ENCODE peak calls at places on chromosomes 7 and 10, in nine cellular contexts. One of them, this sample, is unnamed. For H3K27me3 and H3K4me1, the result is how much of the 10 kb centered on the place peaks cover.

GRCh38 chr7:138712652-138713051 is 11.5 kb upstream of the SVOPL start:
- DNase-seq in hepatocyte: no peak
- DNase-seq in testis: no peak
- DNase-seq in right lobe of liver: no peak
- DNase-seq in tibial artery: no peak
- DNase-seq in lower lobe of right lung: no peak
- DNase-seq in upper lobe of left lung: no peak
- DNase-seq in DND-41: no peak
- DNase-seq in neural progenitor cell: no peak
- DNase-seq in this sample: no peak

GRCh38 chr7:101882595-101883564 is 65.5 kb downstream of the CUX1 start:
- DNase-seq in hepatocyte: peak
- DNase-seq in testis: peak
- DNase-seq in right lobe of liver: peak
- DNase-seq in tibial artery: peak
- DNase-seq in lower lobe of right lung: peak
- DNase-seq in upper lobe of left lung: peak
- DNase-seq in DND-41: no peak
- DNase-seq in neural progenitor cell: peak
- DNase-seq in this sample: peak

GRCh38 chr10:44051584-44052385 is 333.1 kb downstream of the CXCL12 start:
- DNase-seq in hepatocyte: no peak
- DNase-seq in testis: no peak
- DNase-seq in right lobe of liver: no peak
- DNase-seq in tibial artery: no peak
- DNase-seq in lower lobe of right lung: no peak
- DNase-seq in upper lobe of left lung: no peak
- DNase-seq in DND-41: no peak
- DNase-seq in neural progenitor cell: no peak
- DNase-seq in this sample: no peak

GRCh38 chr7:81887098-81887497 is 117.3 kb upstream of the HGF start:
- DNase-seq in hepatocyte: no peak
- DNase-seq in testis: no peak
- DNase-seq in right lobe of liver: no peak
- DNase-seq in tibial artery: no peak
- DNase-seq in lower lobe of right lung: no peak
- DNase-seq in upper lobe of left lung: no peak
- DNase-seq in DND-41: peak
- DNase-seq in neural progenitor cell: no peak
- DNase-seq in this sample: no peak

GRCh38 chr10:34018129-34018528 is 683.7 kb upstream of the NRP1 start:
- DNase-seq in hepatocyte: no peak
- DNase-seq in testis: no peak
- DNase-seq in right lobe of liver: no peak
- DNase-seq in tibial artery: no peak
- DNase-seq in lower lobe of right lung: no peak
- DNase-seq in upper lobe of left lung: no peak
- DNase-seq in DND-41: no peak
- DNase-seq in neural progenitor cell: no peak
- DNase-seq in this sample: no peak

GRCh38 chr7:94332571-94332970 is 62.1 kb upstream of the COL1A2 start:
- DNase-seq in hepatocyte: no peak
- DNase-seq in testis: no peak
- DNase-seq in right lobe of liver: no peak
- DNase-seq in tibial artery: no peak
- DNase-seq in lower lobe of right lung: no peak
- DNase-seq in upper lobe of left lung: no peak
- DNase-seq in DND-41: no peak
- DNase-seq in neural progenitor cell: no peak
- DNase-seq in this sample: no peak

GRCh38 chr7:50837965-50838364 is 55.3 kb upstream of the GRB10 start:
- DNase-seq in hepatocyte: no peak
- DNase-seq in testis: no peak
- DNase-seq in right lobe of liver: no peak
- DNase-seq in tibial artery: no peak
- DNase-seq in lower lobe of right lung: no peak
- DNase-seq in upper lobe of left lung: no peak
- DNase-seq in DND-41: no peak
- DNase-seq in neural progenitor cell: no peak
- DNase-seq in this sample: no peak

GRCh38 chr7:46720761-46721160 is 799.7 kb upstream of the IGFBP3 start:
- DNase-seq in hepatocyte: no peak
- DNase-seq in testis: no peak
- DNase-seq in right lobe of liver: no peak
- DNase-seq in tibial artery: no peak
- DNase-seq in lower lobe of right lung: no peak
- DNase-seq in upper lobe of left lung: no peak
- DNase-seq in DND-41: no peak
- DNase-seq in neural progenitor cell: no peak
- DNase-seq in this sample: no peak

DNA sequence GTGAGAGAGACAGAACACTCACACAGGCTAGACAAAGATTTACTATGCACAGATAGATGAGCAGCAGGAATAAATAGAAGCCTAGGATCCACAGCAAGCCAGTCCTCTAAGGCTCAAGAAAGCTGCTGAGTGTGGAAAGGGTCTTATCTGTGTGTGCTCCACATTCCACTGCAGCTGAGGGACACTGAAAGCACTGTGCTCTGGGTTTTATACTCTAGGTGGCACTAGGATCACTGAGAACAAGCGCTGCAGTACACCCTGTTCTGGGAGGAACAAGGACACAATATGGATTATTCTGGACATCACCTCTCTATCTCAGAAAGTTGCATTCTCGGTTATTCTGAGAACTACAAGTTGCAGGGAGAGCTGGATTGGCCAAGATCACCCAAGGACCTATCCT is 4.9 kb upstream of the KLHL7 start:
- DNase-seq in hepatocyte: peak
- DNase-seq in testis: peak
- DNase-seq in right lobe of liver: no peak
- DNase-seq in tibial artery: no peak
- DNase-seq in lower lobe of right lung: no peak
- DNase-seq in upper lobe of left lung: no peak
- DNase-seq in DND-41: no peak
- DNase-seq in neural progenitor cell: peak
- DNase-seq in this sample: no peak
- TF ChIP-seq CTCF in hepatocyte: no peak
- TF ChIP-seq CTCF in testis: no peak
- TF ChIP-seq CTCF in right lobe of liver: no peak
- TF ChIP-seq CTCF in tibial artery: no peak
- TF ChIP-seq CTCF in lower lobe of right lung: no peak
- TF ChIP-seq CTCF in upper lobe of left lung: no peak
- TF ChIP-seq CTCF in DND-41: no peak
- TF ChIP-seq CTCF in neural progenitor cell: peak
- TF ChIP-seq CTCF in this sample: no peak

GRCh38 chr7:129783097-129783919 is 169.5 kb downstream of the UBE2H start:
- DNase-seq in hepatocyte: no peak
- DNase-seq in testis: no peak
- DNase-seq in right lobe of liver: no peak
- DNase-seq in tibial artery: no peak
- DNase-seq in lower lobe of right lung: no peak
- DNase-seq in upper lobe of left lung: no peak
- DNase-seq in DND-41: no peak
- DNase-seq in neural progenitor cell: peak
- DNase-seq in this sample: no peak

GRCh38 chr7:129782257-129783096 is 170.3 kb downstream of the UBE2H start:
- DNase-seq in hepatocyte: no peak
- DNase-seq in testis: no peak
- DNase-seq in right lobe of liver: no peak
- DNase-seq in tibial artery: no peak
- DNase-seq in lower lobe of right lung: no peak
- DNase-seq in upper lobe of left lung: no peak
- DNase-seq in DND-41: no peak
- DNase-seq in neural progenitor cell: peak
- DNase-seq in this sample: no peak

GRCh38 chr7:129780257-129781127 is 169.0 kb downstream of the NRF1 start:
- DNase-seq in hepatocyte: peak
- DNase-seq in testis: peak
- DNase-seq in right lobe of liver: peak
- DNase-seq in tibial artery: no peak
- DNase-seq in lower lobe of right lung: peak
- DNase-seq in upper lobe of left lung: peak
- DNase-seq in DND-41: no peak
- DNase-seq in neural progenitor cell: peak
- DNase-seq in this sample: peak

GRCh38 chr7:129781128-129781855 is 169.8 kb downstream of the NRF1 start:
- DNase-seq in hepatocyte: no peak
- DNase-seq in testis: no peak
- DNase-seq in right lobe of liver: no peak
- DNase-seq in tibial artery: no peak
- DNase-seq in lower lobe of right lung: no peak
- DNase-seq in upper lobe of left lung: no peak
- DNase-seq in DND-41: no peak
- DNase-seq in neural progenitor cell: no peak
- DNase-seq in this sample: no peak

DNA sequence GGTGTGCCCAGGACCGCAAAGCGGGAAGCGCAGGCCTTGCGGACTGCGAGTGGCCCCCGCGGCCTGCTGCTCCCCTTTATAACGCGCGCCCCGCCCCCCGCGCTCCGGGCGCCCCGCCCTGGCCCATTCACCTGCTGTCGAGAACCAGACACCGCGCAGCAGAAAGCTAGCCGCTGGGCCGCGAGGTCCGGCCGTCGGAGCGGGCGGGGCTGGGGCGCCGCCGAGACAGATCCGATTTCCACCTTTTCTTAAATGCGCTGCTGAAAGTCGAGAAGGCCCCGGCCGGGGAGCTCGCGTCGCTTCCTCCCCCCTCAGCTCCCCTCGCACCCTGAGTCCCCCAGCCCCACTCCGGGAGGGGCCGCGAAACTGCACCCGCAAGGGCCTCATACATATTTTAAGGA is 170.3 kb downstream of the NRF1 start:
- DNase-seq in hepatocyte: no peak
- DNase-seq in testis: no peak
- DNase-seq in right lobe of liver: no peak
- DNase-seq in tibial artery: no peak
- DNase-seq in lower lobe of right lung: no peak
- DNase-seq in upper lobe of left lung: no peak
- DNase-seq in DND-41: no peak
- DNase-seq in neural progenitor cell: peak
- DNase-seq in this sample: no peak
- H3K27me3 ChIP-seq in hepatocyte: half or more
- H3K27me3 ChIP-seq in testis: under half
- H3K27me3 ChIP-seq in right lobe of liver: under half
- H3K27me3 ChIP-seq in tibial artery: half or more
- H3K27me3 ChIP-seq in lower lobe of right lung: half or more
- H3K27me3 ChIP-seq in upper lobe of left lung: under half
- H3K27me3 ChIP-seq in DND-41: under half
- H3K27me3 ChIP-seq in neural progenitor cell: half or more
- H3K27me3 ChIP-seq in this sample: half or more

GRCh38 chr10:122492006-122492405 is 30.7 kb downstream of the HTRA1 start:
- DNase-seq in hepatocyte: no peak
- DNase-seq in testis: no peak
- DNase-seq in right lobe of liver: no peak
- DNase-seq in tibial artery: peak
- DNase-seq in lower lobe of right lung: peak
- DNase-seq in upper lobe of left lung: no peak
- DNase-seq in DND-41: no peak
- DNase-seq in neural progenitor cell: no peak
- DNase-seq in this sample: no peak

GRCh38 chr10:122494833-122495232 is 33.5 kb downstream of the HTRA1 start:
- DNase-seq in hepatocyte: no peak
- DNase-seq in testis: no peak
- DNase-seq in right lobe of liver: no peak
- DNase-seq in tibial artery: peak
- DNase-seq in lower lobe of right lung: peak
- DNase-seq in upper lobe of left lung: no peak
- DNase-seq in DND-41: no peak
- DNase-seq in neural progenitor cell: no peak
- DNase-seq in this sample: no peak

GRCh38 chr10:122493761-122494160 is 32.4 kb downstream of the HTRA1 start:
- DNase-seq in hepatocyte: no peak
- DNase-seq in testis: no peak
- DNase-seq in right lobe of liver: no peak
- DNase-seq in tibial artery: peak
- DNase-seq in lower lobe of right lung: peak
- DNase-seq in upper lobe of left lung: no peak
- DNase-seq in DND-41: no peak
- DNase-seq in neural progenitor cell: no peak
- DNase-seq in this sample: no peak

GRCh38 chr10:122494173-122494820 is 32.9 kb downstream of the HTRA1 start:
- DNase-seq in hepatocyte: no peak
- DNase-seq in testis: no peak
- DNase-seq in right lobe of liver: no peak
- DNase-seq in tibial artery: peak
- DNase-seq in lower lobe of right lung: peak
- DNase-seq in upper lobe of left lung: no peak
- DNase-seq in DND-41: no peak
- DNase-seq in neural progenitor cell: no peak
- DNase-seq in this sample: no peak

DNA sequence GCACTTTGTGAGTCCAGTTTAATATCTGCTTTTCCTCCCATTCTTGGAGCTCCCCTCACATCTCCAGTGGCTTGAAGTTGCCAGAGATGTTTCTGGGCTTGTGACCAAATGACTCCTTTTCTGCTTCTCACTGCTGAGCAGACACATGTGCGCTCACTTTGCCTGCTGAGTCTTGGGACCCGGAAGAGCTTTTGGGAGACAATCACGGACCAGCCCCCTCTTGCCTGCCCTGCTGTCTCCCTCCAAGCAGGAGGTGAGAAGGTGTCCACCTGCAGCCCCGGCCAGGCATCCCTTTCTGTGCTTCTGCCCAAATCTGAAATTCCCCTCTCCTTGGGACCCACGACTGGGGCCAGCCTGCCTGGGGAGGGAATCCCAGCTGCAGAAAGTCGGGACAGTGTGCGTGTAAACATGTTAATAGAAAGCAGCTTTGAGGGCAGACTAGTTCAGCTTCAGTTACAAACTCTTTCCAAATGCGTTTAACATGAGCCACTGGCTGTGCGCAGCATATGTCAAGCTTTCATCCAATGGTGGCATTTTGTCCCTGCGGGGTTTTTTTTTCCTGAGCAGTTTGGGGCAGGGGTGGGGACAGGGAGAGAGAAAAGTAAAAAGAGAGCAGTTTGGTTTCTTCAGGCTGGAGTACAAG is 31.7 kb downstream of the HTRA1 start:
- DNase-seq in hepatocyte: peak
- DNase-seq in testis: peak
- DNase-seq in right lobe of liver: no peak
- DNase-seq in tibial artery: peak
- DNase-seq in lower lobe of right lung: peak
- DNase-seq in upper lobe of left lung: no peak
- DNase-seq in DND-41: no peak
- DNase-seq in neural progenitor cell: no peak
- DNase-seq in this sample: peak
- H3K4me1 ChIP-seq in hepatocyte: under half
- H3K4me1 ChIP-seq in testis: under half
- H3K4me1 ChIP-seq in right lobe of liver: under half
- H3K4me1 ChIP-seq in tibial artery: under half
- H3K4me1 ChIP-seq in lower lobe of right lung: under half
- H3K4me1 ChIP-seq in upper lobe of left lung: under half
- H3K4me1 ChIP-seq in DND-41: under half
- H3K4me1 ChIP-seq in neural progenitor cell: under half
- H3K4me1 ChIP-seq in this sample: under half

DNA sequence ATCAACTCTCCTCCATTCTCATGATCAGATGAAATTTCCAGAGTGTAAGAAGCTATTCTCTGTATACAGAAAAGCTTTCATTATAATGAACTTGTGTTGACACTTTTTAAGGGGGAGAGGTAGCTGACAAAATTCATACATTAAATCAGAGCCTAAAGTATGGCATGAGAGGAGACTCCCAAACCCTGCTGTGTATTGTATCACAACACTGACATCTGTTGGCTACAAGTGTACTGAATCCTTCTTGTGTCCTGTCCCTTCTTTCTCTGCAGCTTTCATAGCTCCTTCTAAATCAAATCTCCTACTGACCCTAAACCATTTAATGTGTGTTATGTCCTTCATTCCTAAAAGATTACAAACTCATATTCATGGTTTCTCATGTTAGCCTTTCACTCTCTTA is 70.9 kb downstream of the GCC1 start:
- DNase-seq in hepatocyte: peak
- DNase-seq in testis: no peak
- DNase-seq in right lobe of liver: no peak
- DNase-seq in tibial artery: no peak
- DNase-seq in lower lobe of right lung: no peak
- DNase-seq in upper lobe of left lung: no peak
- DNase-seq in DND-41: no peak
- DNase-seq in neural progenitor cell: peak
- DNase-seq in this sample: no peak
- TF ChIP-seq CTCF in hepatocyte: peak
- TF ChIP-seq CTCF in testis: no peak
- TF ChIP-seq CTCF in right lobe of liver: peak
- TF ChIP-seq CTCF in tibial artery: no peak
- TF ChIP-seq CTCF in lower lobe of right lung: peak
- TF ChIP-seq CTCF in upper lobe of left lung: peak
- TF ChIP-seq CTCF in DND-41: peak
- TF ChIP-seq CTCF in neural progenitor cell: peak
- TF ChIP-seq CTCF in this sample: no peak